ENCODE peak calls at places on chromosomes 6 and 20, in five cellular contexts. One of them, this sample, is unnamed.

GRCh38 chr6:166905505-166906134 is 50.7 kb downstream of the RNASET2 start:
- DNase-seq in NCI-H774: no peak
- DNase-seq in cerebellar cortex: no peak
- DNase-seq in left ventricle myocardium inferior: no peak
- DNase-seq in epithelial cell of esophagus: no peak
- DNase-seq in this sample: no peak

GRCh38 chr6:144286503-144287393 is 1.6 kb downstream of the UTRN start:
- DNase-seq in NCI-H774: peak
- DNase-seq in left ventricle myocardium inferior: peak
- DNase-seq in cerebellar cortex: no peak
- DNase-seq in epithelial cell of esophagus: peak
- DNase-seq in this sample: peak

GRCh38 chr6:37149750-37150149 is 20.2 kb upstream of the PIM1 start:
- DNase-seq in NCI-H774: no peak
- DNase-seq in left ventricle myocardium inferior: no peak
- DNase-seq in epithelial cell of esophagus: no peak
- DNase-seq in cerebellar cortex: no peak
- DNase-seq in this sample: no peak

GRCh38 chr20:32621071-32621913 is 36.2 kb upstream of the NOL4L start:
- DNase-seq in left ventricle myocardium inferior: no peak
- DNase-seq in NCI-H774: no peak
- DNase-seq in cerebellar cortex: no peak
- DNase-seq in epithelial cell of esophagus: no peak
- DNase-seq in this sample: no peak

GRCh38 chr20:37999526-38000263 is 33.6 kb downstream of the TTI1 start:
- DNase-seq in cerebellar cortex: no peak
- DNase-seq in left ventricle myocardium inferior: no peak
- DNase-seq in NCI-H774: no peak
- DNase-seq in epithelial cell of esophagus: no peak
- DNase-seq in this sample: no peak

GRCh38 chr6:15017251-15017650 is 228.6 kb upstream of the JARID2 start:
- DNase-seq in NCI-H774: no peak
- DNase-seq in epithelial cell of esophagus: peak
- DNase-seq in cerebellar cortex: peak
- DNase-seq in left ventricle myocardium inferior: peak
- DNase-seq in this sample: peak

GRCh38 chr6:162294030-162294429 is 433.5 kb downstream of the PRKN start:
- DNase-seq in epithelial cell of esophagus: no peak
- DNase-seq in left ventricle myocardium inferior: no peak
- DNase-seq in cerebellar cortex: no peak
- DNase-seq in NCI-H774: no peak
- DNase-seq in this sample: no peak

GRCh38 chr6:88298446-88298845 is 132.3 kb upstream of the CNR1 start:
- DNase-seq in left ventricle myocardium inferior: no peak
- DNase-seq in NCI-H774: no peak
- DNase-seq in cerebellar cortex: peak
- DNase-seq in epithelial cell of esophagus: no peak
- DNase-seq in this sample: no peak

GRCh38 chr6:80523531-80523970 is 417.1 kb downstream of the BCKDHB start:
- DNase-seq in left ventricle myocardium inferior: no peak
- DNase-seq in NCI-H774: no peak
- DNase-seq in epithelial cell of esophagus: peak
- DNase-seq in cerebellar cortex: no peak
- DNase-seq in this sample: no peak

GRCh38 chr6:14028631-14029030 is 88.9 kb upstream of the CD83 start:
- DNase-seq in left ventricle myocardium inferior: no peak
- DNase-seq in epithelial cell of esophagus: no peak
- DNase-seq in NCI-H774: no peak
- DNase-seq in cerebellar cortex: peak
- DNase-seq in this sample: no peak

GRCh38 chr6:162706236-162706635 is 21.3 kb downstream of the PRKN start:
- DNase-seq in left ventricle myocardium inferior: peak
- DNase-seq in cerebellar cortex: peak
- DNase-seq in NCI-H774: no peak
- DNase-seq in epithelial cell of esophagus: no peak
- DNase-seq in this sample: no peak

GRCh38 chr20:3869839-3870634 is 19.1 kb upstream of the PANK2 start:
- DNase-seq in left ventricle myocardium inferior: no peak
- DNase-seq in cerebellar cortex: no peak
- DNase-seq in NCI-H774: no peak
- DNase-seq in epithelial cell of esophagus: no peak
- DNase-seq in this sample: peak

GRCh38 chr6:143634486-143634885 is 43.3 kb upstream of the PHACTR2 start:
- DNase-seq in cerebellar cortex: no peak
- DNase-seq in left ventricle myocardium inferior: no peak
- DNase-seq in NCI-H774: no peak
- DNase-seq in epithelial cell of esophagus: peak
- DNase-seq in this sample: peak

GRCh38 chr20:49572857-49573256 is 4.9 kb upstream of the PTGIS start:
- DNase-seq in NCI-H774: no peak
- DNase-seq in epithelial cell of esophagus: no peak
- DNase-seq in cerebellar cortex: peak
- DNase-seq in left ventricle myocardium inferior: no peak
- DNase-seq in this sample: no peak

GRCh38 chr6:145733770-145734169 is 1.6 kb downstream of the EPM2A start:
- DNase-seq in NCI-H774: peak
- DNase-seq in cerebellar cortex: peak
- DNase-seq in epithelial cell of esophagus: no peak
- DNase-seq in left ventricle myocardium inferior: no peak
- DNase-seq in this sample: no peak

GRCh38 chr20:15889073-15889923 is 684.0 kb downstream of the KIF16B start:
- DNase-seq in NCI-H774: no peak
- DNase-seq in cerebellar cortex: no peak
- DNase-seq in epithelial cell of esophagus: no peak
- DNase-seq in left ventricle myocardium inferior: no peak
- DNase-seq in this sample: no peak

GRCh38 chr6:35327349-35328027 is 14.9 kb upstream of the PPARD start:
- DNase-seq in NCI-H774: no peak
- DNase-seq in epithelial cell of esophagus: peak
- DNase-seq in cerebellar cortex: peak
- DNase-seq in left ventricle myocardium inferior: peak
- DNase-seq in this sample: peak

GRCh38 chr6:167781066-167781767 is 45.5 kb upstream of the AFDN start:
- DNase-seq in cerebellar cortex: no peak
- DNase-seq in NCI-H774: peak
- DNase-seq in epithelial cell of esophagus: peak
- DNase-seq in left ventricle myocardium inferior: no peak
- DNase-seq in this sample: no peak

GRCh38 chr20:59767656-59768055 is 163.3 kb downstream of the PHACTR3 start:
- DNase-seq in epithelial cell of esophagus: no peak
- DNase-seq in cerebellar cortex: no peak
- DNase-seq in NCI-H774: no peak
- DNase-seq in left ventricle myocardium inferior: no peak
- DNase-seq in this sample: no peak

GRCh38 chr6:31901415-31901952 is 402 bp downstream of the ZBTB12 start:
- DNase-seq in epithelial cell of esophagus: peak
- DNase-seq in NCI-H774: peak
- DNase-seq in left ventricle myocardium inferior: peak
- DNase-seq in cerebellar cortex: peak
- DNase-seq in this sample: no peak

GRCh38 chr20:25218492-25218891 is 23.0 kb downstream of the ENTPD6 start:
- DNase-seq in NCI-H774: no peak
- DNase-seq in left ventricle myocardium inferior: no peak
- DNase-seq in cerebellar cortex: no peak
- DNase-seq in epithelial cell of esophagus: no peak
- DNase-seq in this sample: no peak

GRCh38 chr6:170089937-170090335 is 200.9 kb downstream of the DLL1 start:
- DNase-seq in NCI-H774: no peak
- DNase-seq in cerebellar cortex: no peak
- DNase-seq in epithelial cell of esophagus: no peak
- DNase-seq in left ventricle myocardium inferior: no peak
- DNase-seq in this sample: no peak

GRCh38 chr6:149965191-149966020 is 1.7 kb downstream of the ULBP1 start:
- DNase-seq in epithelial cell of esophagus: peak
- DNase-seq in NCI-H774: no peak
- DNase-seq in left ventricle myocardium inferior: no peak
- DNase-seq in cerebellar cortex: no peak
- DNase-seq in this sample: no peak

GRCh38 chr20:19802492-19803158 is 44.6 kb downstream of the RIN2 start:
- DNase-seq in left ventricle myocardium inferior: no peak
- DNase-seq in NCI-H774: no peak
- DNase-seq in epithelial cell of esophagus: peak
- DNase-seq in cerebellar cortex: no peak
- DNase-seq in this sample: peak

GRCh38 chr6:99613705-99614429 is 7.2 kb downstream of the PRDM13 start:
- DNase-seq in left ventricle myocardium inferior: no peak
- DNase-seq in cerebellar cortex: no peak
- DNase-seq in epithelial cell of esophagus: peak
- DNase-seq in NCI-H774: peak
- DNase-seq in this sample: peak

GRCh38 chr6:5051394-5051793 is 33.7 kb upstream of the PPP1R3G start:
- DNase-seq in cerebellar cortex: no peak
- DNase-seq in epithelial cell of esophagus: peak
- DNase-seq in NCI-H774: no peak
- DNase-seq in left ventricle myocardium inferior: no peak
- DNase-seq in this sample: no peak

GRCh38 chr6:23140879-23141278 is 571.5 kb downstream of the HDGFL1 start:
- DNase-seq in epithelial cell of esophagus: no peak
- DNase-seq in NCI-H774: no peak
- DNase-seq in cerebellar cortex: no peak
- DNase-seq in left ventricle myocardium inferior: no peak
- DNase-seq in this sample: no peak

GRCh38 chr20:32144898-32145662 is 35.6 kb downstream of the TM9SF4 start:
- DNase-seq in left ventricle myocardium inferior: no peak
- DNase-seq in NCI-H774: no peak
- DNase-seq in epithelial cell of esophagus: no peak
- DNase-seq in cerebellar cortex: no peak
- DNase-seq in this sample: no peak